ENCODE peak calls at places on chromosomes 6 and 20, in five cellular contexts. R is LNCaP clone FGC, N is NCI-H1105 treated with DMSO at 0.1 percent for 48 hours, M is Calu3, Y is DMS 273 treated with DMSO at 0.1 percent for 48 hours. E is an unnamed sample.

GRCh38 chr6:32120573-32121059 is 7.4 kb downstream of the ATF6B start:
- DNase-seq in Y (no peak), R (no peak), M (no peak), N (no peak), E (no peak)

GRCh38 chr6:152380993-152381898 is 255.9 kb downstream of the SYNE1 start:
- DNase-seq in M (peak; percentile 60), N (peak; percentile 19), R (no peak), Y (no peak), E (no peak)

GRCh38 chr20:10508060-10508459 is 73.0 kb downstream of the SLX4IP start:
- DNase-seq in N (no peak), Y (no peak), M (no peak), R (peak; percentile 88), E (no peak)

GRCh38 chr6:53603381-53604121 is 58.6 kb upstream of the GCLC start:
- DNase-seq in N (peak; percentile 61), Y (no peak), R (peak; percentile 66), M (no peak), E (peak; percentile 69)

GRCh38 chr6:122180132-122180531 is 219.3 kb upstream of the HSF2 start:
- DNase-seq in M (no peak), R (no peak), N (no peak), Y (no peak), E (peak; percentile 42)

GRCh38 chr6:90233994-90234393 is 62.6 kb downstream of the BACH2 start:
- DNase-seq in Y (no peak), R (no peak), N (no peak), M (no peak), E (no peak)

GRCh38 chr6:100464162-100464851 is 414 bp downstream of the SIM1 start:
- DNase-seq in Y (no peak), N (no peak), R (no peak), M (no peak), E (no peak)

GRCh38 chr20:62484478-62484877 is 8.7 kb upstream of the GATA5 start:
- DNase-seq in Y (no peak), N (no peak), R (no peak), M (no peak), E (no peak)

GRCh38 chr20:49515588-49515987 is 33.1 kb upstream of the KCNB1 start:
- DNase-seq in R (peak; percentile 89), N (peak; percentile 48), M (no peak), Y (no peak), E (peak; percentile 77)

GRCh38 chr6:119158057-119158848 is 79.8 kb upstream of the FAM184A start:
- DNase-seq in M (no peak), N (no peak), Y (no peak), R (no peak), E (no peak)

GRCh38 chr6:112691289-112691688 is 344.2 kb downstream of the RFPL4B start:
- DNase-seq in N (no peak), R (peak; percentile 15), Y (no peak), M (peak; percentile 21), E (no peak)